ENCODE peak calls at places on chromosome 5, in nine cellular contexts. F, R, G, U, D, M, S, L and Y are unnamed samples. For H3K36me3 and H3K27me3, the result is how much of the 10 kb centered on the place peaks cover.

GRCh38 chr5:62082370-62082778 is 223.6 kb upstream of the KIF2A start:
- DNase-seq in F (no peak), R (no peak), G (peak), U (no peak), D (no peak), M (no peak), S (no peak), L (no peak), Y (no peak)

GRCh38 chr5:73947876-73948275 is 321.9 kb downstream of the ARHGEF28 start:
- DNase-seq in F (no peak), R (no peak), G (no peak), U (no peak), D (no peak), M (no peak), S (no peak), L (no peak), Y (no peak)

GRCh38 chr5:79200573-79201183 is 35.3 kb upstream of the JMY start:
- DNase-seq in F (no peak), R (no peak), G (peak), U (no peak), D (no peak), M (no peak), S (no peak), L (peak), Y (peak)

GRCh38 chr5:173463207-173463606 is 135.0 kb upstream of the STC2 start:
- DNase-seq in F (no peak), R (no peak), G (no peak), U (no peak), D (no peak), M (no peak), S (no peak), L (no peak), Y (no peak)

GRCh38 chr5:141914154-141914743 is 9.4 kb upstream of the DELE1 start:
- DNase-seq in F (peak), R (peak), G (peak), U (no peak), D (peak), M (no peak), S (peak), L (peak), Y (peak)

GRCh38 chr5:53118879-53119278 is 9.3 kb upstream of the MOCS2 start:
- DNase-seq in F (no peak), R (no peak), G (no peak), U (no peak), D (no peak), M (no peak), S (no peak), L (no peak), Y (no peak)

GRCh38 chr5:172901012-172901780 is 58.0 kb upstream of the RPL26L1 start:
- DNase-seq in F (peak), R (peak), G (peak), U (no peak), D (peak), M (no peak), S (no peak), L (no peak), Y (no peak)

GRCh38 chr5:81525690-81526089 is 131.8 kb upstream of the ACOT12 start:
- DNase-seq in F (no peak), R (no peak), G (peak), U (no peak), D (no peak), M (no peak), S (no peak), L (no peak), Y (no peak)

GRCh38 chr5:141867651-141868050 is 10.6 kb downstream of the PCDH1 start:
- DNase-seq in F (no peak), R (no peak), G (no peak), U (no peak), D (no peak), M (no peak), S (no peak), L (no peak), Y (no peak)

GRCh38 chr5:61354199-61354598 is 22.1 kb downstream of the ZSWIM6 start:
- DNase-seq in F (no peak), R (no peak), G (no peak), U (no peak), D (no peak), M (no peak), S (no peak), L (no peak), Y (no peak)

GRCh38 chr5:122076023-122076422 is 2.0 kb downstream of the LOX start:
- DNase-seq in F (no peak), R (no peak), G (peak), U (no peak), D (no peak), M (no peak), S (no peak), L (no peak), Y (no peak)

GRCh38 chr5:132370241-132370820 is 821 bp downstream of the SLC22A5 start:
- DNase-seq in F (no peak), R (no peak), G (no peak), U (no peak), D (no peak), M (no peak), S (no peak), L (no peak), Y (peak)

GRCh38 chr5:139844472-139845145 is 49.0 kb downstream of the PSD2 start:
- DNase-seq in F (peak), R (peak), G (peak), U (no peak), D (peak), M (peak), S (peak), L (peak), Y (peak)

GRCh38 chr5:3778945-3779344 is 183.3 kb downstream of the IRX1 start:
- DNase-seq in F (no peak), R (no peak), G (no peak), U (peak), D (no peak), M (no peak), S (no peak), L (no peak), Y (no peak)

GRCh38 chr5:93894471-93895354 is 153.3 kb upstream of the POU5F2 start:
- DNase-seq in F (no peak), R (no peak), G (no peak), U (no peak), D (no peak), M (no peak), S (no peak), L (no peak), Y (no peak)

GRCh38 chr5:153658606-153659005 is 168.1 kb downstream of the GRIA1 start:
- DNase-seq in F (no peak), R (no peak), G (no peak), U (no peak), D (no peak), M (no peak), S (no peak), L (no peak), Y (no peak)

GRCh38 chr5:34538026-34538672 is 118.0 kb upstream of the RAI14 start:
- DNase-seq in F (no peak), R (no peak), G (peak), U (no peak), D (no peak), M (no peak), S (no peak), L (no peak), Y (no peak)

GRCh38 chr5:89437450-89438435 is 554.8 kb upstream of the MEF2C start:
- DNase-seq in F (no peak), R (no peak), G (no peak), U (no peak), D (no peak), M (no peak), S (no peak), L (no peak), Y (no peak)

GRCh38 chr5:33146916-33147315 is 293.8 kb upstream of the TARS1 start:
- DNase-seq in F (no peak), R (no peak), G (peak), U (no peak), D (no peak), M (no peak), S (no peak), L (no peak), Y (no peak)

GRCh38 chr5:131545856-131546255 is 89.2 kb downstream of the RAPGEF6 start:
- DNase-seq in F (no peak), R (no peak), G (peak), U (no peak), D (no peak), M (no peak), S (no peak), L (no peak), Y (no peak)

GRCh38 chr5:10138385-10139057 is 111.2 kb downstream of the ATPSCKMT start:
- DNase-seq in F (no peak), R (no peak), G (no peak), U (no peak), D (no peak), M (no peak), S (no peak), L (no peak), Y (no peak)

GRCh38 chr5:39475055-39475454 is 50.3 kb upstream of the DAB2 start:
- DNase-seq in F (peak), R (no peak), G (no peak), U (no peak), D (no peak), M (no peak), S (no peak), L (no peak), Y (no peak)

GRCh38 chr5:42889311-42889933 is 77.7 kb upstream of the SELENOP start:
- DNase-seq in F (peak), R (peak), G (peak), U (no peak), D (peak), M (peak), S (peak), L (peak), Y (peak)

GRCh38 chr5:118043531-118043930 is 944.8 kb downstream of the DTWD2 start:
- DNase-seq in F (no peak), R (no peak), G (peak), U (no peak), D (no peak), M (no peak), S (no peak), L (no peak), Y (peak)

GRCh38 chr5:38509185-38509584 is 47.3 kb downstream of the LIFR start:
- DNase-seq in F (no peak), R (no peak), G (peak), U (no peak), D (no peak), M (no peak), S (no peak), L (no peak), Y (no peak)

GRCh38 chr5:159163027-159163699 is 46.2 kb downstream of the RNF145 start:
- DNase-seq in F (no peak), R (no peak), G (peak), U (no peak), D (no peak), M (no peak), S (no peak), L (no peak), Y (no peak)

GRCh38 chr5:142747034-142747433 is 23.1 kb upstream of the ARHGAP26 start:
- DNase-seq in F (no peak), R (no peak), G (no peak), U (no peak), D (no peak), M (no peak), S (no peak), L (no peak), Y (no peak)

GRCh38 chr5:80408976-80409926 is 1.4 kb downstream of the ZFYVE16 start:
- DNase-seq in F (no peak), R (no peak), G (peak), U (no peak), D (no peak), M (no peak), S (no peak), L (no peak), Y (no peak)

GRCh38 chr5:105817906-105818305 is 1852.8 kb downstream of the EFNA5 start:
- DNase-seq in F (no peak), R (no peak), G (peak), U (no peak), D (no peak), M (no peak), S (no peak), L (no peak), Y (no peak)

GRCh38 chr5:145681686-145682085 is 153.5 kb downstream of the PRELID2 start:
- DNase-seq in F (peak), R (peak), G (peak), U (no peak), D (no peak), M (no peak), S (no peak), L (peak), Y (peak)

GRCh38 chr5:179805529-179806249 is 977 bp downstream of the MGAT4B start:
- DNase-seq in F (no peak), R (no peak), G (peak), U (no peak), D (peak), M (no peak), S (no peak), L (no peak), Y (peak)

GRCh38 chr5:75513841-75514240 is 2.1 kb downstream of the POLK start:
- DNase-seq in F (no peak), R (no peak), G (no peak), U (no peak), D (no peak), M (no peak), S (no peak), L (no peak), Y (no peak)

GRCh38 chr5:72511371-72512178 is 4.4 kb upstream of the ZNF366 start:
- DNase-seq in F (no peak), R (no peak), G (peak), U (peak), D (no peak), M (no peak), S (no peak), L (no peak), Y (no peak)

GRCh38 chr5:66454186-66455078 is 141.8 kb upstream of the MAST4 start:
- DNase-seq in F (no peak), R (no peak), G (no peak), U (no peak), D (no peak), M (no peak), S (no peak), L (no peak), Y (no peak)

GRCh38 chr5:15510816-15511215 is 10.8 kb downstream of the FBXL7 start:
- DNase-seq in F (peak), R (no peak), G (no peak), U (no peak), D (peak), M (no peak), S (no peak), L (no peak), Y (no peak)

GRCh38 chr5:15501057-15501791 is 1.2 kb downstream of the FBXL7 start:
- DNase-seq in F (peak), R (peak), G (peak), U (peak), D (peak), M (no peak), S (no peak), L (peak), Y (peak)

GRCh38 chr5:15502208-15502607 is 2.2 kb downstream of the FBXL7 start:
- DNase-seq in F (no peak), R (no peak), G (peak), U (peak), D (no peak), M (no peak), S (no peak), L (no peak), Y (no peak)

GRCh38 chr5:15510092-15510491 is 10.1 kb downstream of the FBXL7 start:
- DNase-seq in F (no peak), R (no peak), G (no peak), U (peak), D (no peak), M (no peak), S (no peak), L (no peak), Y (no peak)

DNA sequence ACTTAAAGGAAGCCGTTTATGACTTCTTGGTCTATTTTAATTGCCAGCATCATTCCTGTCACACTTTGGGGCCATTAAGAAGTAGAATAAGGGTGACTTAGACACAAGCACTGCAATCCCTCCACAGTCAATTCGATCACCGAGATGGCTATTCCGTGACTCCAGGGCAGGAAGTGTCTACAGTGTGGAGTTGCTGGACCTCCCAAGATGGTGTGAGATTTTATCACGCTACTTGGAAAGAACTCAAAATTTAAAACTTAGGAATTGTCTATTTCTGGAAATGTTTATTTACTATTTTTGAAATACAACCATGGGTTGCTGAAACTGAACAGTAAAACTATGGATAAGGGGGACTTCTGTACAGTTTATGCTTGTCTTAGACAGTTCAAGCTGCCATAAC is 6.2 kb downstream of the FBXL7 start:
- DNase-seq in F (no peak), R (no peak), G (no peak), U (peak), D (no peak), M (no peak), S (no peak), L (no peak), Y (no peak)
- H3K4me3 ChIP-seq in F (no peak), R (no peak), G (no peak), U (no peak), D (no peak), M (no peak), S (no peak), L (no peak), Y (no peak)

GRCh38 chr5:2660305-2660704 is 91.2 kb downstream of the IRX2 start:
- DNase-seq in F (no peak), R (no peak), G (no peak), U (no peak), D (no peak), M (no peak), S (no peak), L (no peak), Y (no peak)

GRCh38 chr5:2659071-2659470 is 92.4 kb downstream of the IRX2 start:
- DNase-seq in F (no peak), R (no peak), G (no peak), U (no peak), D (no peak), M (no peak), S (no peak), L (no peak), Y (no peak)

GRCh38 chr5:2656186-2656585 is 95.3 kb downstream of the IRX2 start:
- DNase-seq in F (no peak), R (no peak), G (no peak), U (no peak), D (no peak), M (no peak), S (no peak), L (no peak), Y (no peak)

GRCh38 chr5:2657151-2657550 is 94.3 kb downstream of the IRX2 start:
- DNase-seq in F (no peak), R (no peak), G (no peak), U (no peak), D (no peak), M (no peak), S (no peak), L (no peak), Y (no peak)

DNA sequence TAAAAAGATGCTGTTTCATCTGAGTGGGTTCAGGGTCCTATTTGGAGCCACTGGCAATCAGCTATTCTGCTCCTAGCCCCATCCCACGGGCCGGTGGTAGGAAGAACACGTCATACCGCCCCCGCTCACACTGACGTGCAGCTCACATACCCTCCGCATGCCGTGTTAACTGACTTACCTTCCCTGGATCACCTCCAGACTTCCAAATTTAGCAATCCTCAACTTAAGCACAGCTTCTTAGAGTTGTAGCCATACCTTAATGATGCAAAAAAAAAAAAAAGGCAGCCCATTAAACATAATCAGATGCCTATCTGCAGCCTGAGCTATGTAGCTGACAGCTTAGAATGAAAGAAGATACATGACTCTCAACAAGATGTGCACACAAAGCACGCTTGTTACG is 93.1 kb downstream of the IRX2 start:
- DNase-seq in F (no peak), R (no peak), G (no peak), U (no peak), D (no peak), M (no peak), S (no peak), L (no peak), Y (no peak)
- H3K36me3 ChIP-seq in F (under half), R (under half), G (under half), U (under half), D (under half), M (under half), S (under half), L (under half), Y (under half)

DNA sequence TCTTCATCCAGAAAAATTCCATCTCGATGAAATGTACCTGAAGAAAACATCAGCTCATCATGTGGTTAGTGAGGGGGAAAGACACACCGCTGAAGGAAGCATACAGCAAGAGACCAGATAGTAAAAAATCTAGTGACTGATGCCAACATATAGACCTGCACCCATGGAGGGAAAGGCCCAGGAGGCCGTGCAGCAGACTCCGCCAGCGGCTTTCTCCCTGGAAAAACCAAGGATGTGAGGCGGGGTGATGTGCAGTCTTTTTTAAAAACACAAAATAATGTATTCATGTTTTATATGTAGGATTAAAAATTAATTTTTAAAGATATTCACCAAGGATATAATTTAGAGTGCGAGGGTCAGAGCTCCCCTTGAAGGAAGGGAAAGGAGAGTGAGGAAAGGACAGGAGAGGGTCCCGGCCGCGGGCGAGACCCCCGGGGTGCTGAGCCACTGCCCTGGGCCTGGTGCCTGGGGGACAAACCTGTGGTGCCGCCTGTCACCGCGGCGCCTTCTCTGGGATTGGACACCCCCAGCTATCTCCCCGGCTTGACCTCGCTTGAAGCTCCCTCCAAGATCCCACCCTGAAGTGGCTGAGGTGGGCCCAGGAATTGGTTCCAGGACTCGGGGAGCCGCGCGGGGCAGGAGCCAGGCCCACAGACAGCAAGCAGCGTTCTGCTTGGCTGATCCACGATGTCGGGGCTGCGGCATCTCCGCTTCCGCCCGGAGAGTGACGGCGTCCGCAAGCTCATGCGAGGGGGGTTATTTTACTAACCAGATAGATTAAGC is 12.1 kb upstream of the UNC5A start:
- DNase-seq in F (no peak), R (no peak), G (no peak), U (no peak), D (no peak), M (no peak), S (no peak), L (peak), Y (peak)
- H3K27me3 ChIP-seq in F (under half), R (under half), G (under half), U (under half), D (under half), M (under half), S (under half), L (under half), Y (under half)

GRCh38 chr5:95959964-95960801 is 1.5 kb downstream of the ELL2 start:
- DNase-seq in F (peak), R (peak), G (peak), U (no peak), D (no peak), M (no peak), S (peak), L (no peak), Y (no peak)

GRCh38 chr5:95956900-95957293 is 4.8 kb downstream of the ELL2 start:
- DNase-seq in F (no peak), R (no peak), G (no peak), U (no peak), D (no peak), M (no peak), S (no peak), L (no peak), Y (no peak)

GRCh38 chr5:95959051-95959963 is 2.3 kb downstream of the ELL2 start:
- DNase-seq in F (no peak), R (no peak), G (peak), U (no peak), D (no peak), M (no peak), S (peak), L (no peak), Y (peak)

GRCh38 chr5:95957804-95958203 is 3.8 kb downstream of the ELL2 start:
- DNase-seq in F (no peak), R (no peak), G (no peak), U (no peak), D (no peak), M (no peak), S (no peak), L (no peak), Y (no peak)

GRCh38 chr5:95958308-95959014 is 3.2 kb downstream of the ELL2 start:
- DNase-seq in F (peak), R (peak), G (peak), U (no peak), D (no peak), M (no peak), S (no peak), L (no peak), Y (peak)
- H3K4me3 ChIP-seq in F (peak), R (peak), G (no peak), U (peak), D (peak), M (no peak), S (no peak), L (no peak), Y (no peak)